ENCODE peak calls at places on chromosomes 5 and 9, in five cellular contexts. M is lung; A is frontal cortex; Z is effector CD4-positive, alpha-beta T cell; N is stimulated activated CD4-positive, alpha-beta T cell treated with anti-CD3 and anti-CD28 coated beads, Interleukin-1b, Interleukin-23, amount 100 ng/mL, for 24 hours. E is an unnamed sample.

GRCh38 chr9:135408676-135409254 is 70.8 kb upstream of the PPP1R26 start:
- DNase-seq in M (no peak), N (no peak), A (no peak), Z (no peak), E (no peak)

GRCh38 chr5:6762697-6763096 is 49.5 kb downstream of the TENT4A start:
- DNase-seq in Z (no peak), A (no peak), N (no peak), M (no peak), E (no peak)

GRCh38 chr9:21326526-21327139 is 8.6 kb downstream of the KLHL9 start:
- DNase-seq in M (no peak), N (no peak), A (no peak), Z (peak), E (no peak)

GRCh38 chr5:100165309-100165708 is 369.9 kb upstream of the FAM174A start:
- DNase-seq in A (no peak), Z (no peak), M (no peak), N (no peak), E (no peak)

GRCh38 chr5:132321109-132321721 is 27.0 kb downstream of the SLC22A4 start:
- DNase-seq in N (no peak), M (no peak), A (no peak), Z (no peak), E (no peak)

GRCh38 chr5:174235226-174235992 is 189.9 kb downstream of the NSG2 start:
- DNase-seq in N (no peak), M (no peak), Z (no peak), A (no peak), E (no peak)

GRCh38 chr9:94853887-94854286 is 127.4 kb downstream of the AOPEP start:
- DNase-seq in A (no peak), N (no peak), M (no peak), Z (no peak), E (no peak)

GRCh38 chr5:83446253-83446947 is 25.1 kb upstream of the VCAN start:
- DNase-seq in A (no peak), N (no peak), M (no peak), Z (no peak), E (no peak)

GRCh38 chr9:118059520-118060278 is 355.5 kb downstream of the TLR4 start:
- DNase-seq in A (no peak), Z (no peak), N (no peak), M (no peak), E (no peak)

GRCh38 chr9:123657099-123657498 is 272.8 kb downstream of the DENND1A start:
- DNase-seq in Z (no peak), M (no peak), A (no peak), N (no peak), E (no peak)

GRCh38 chr5:74767579-74767913 is 497 bp downstream of the NSA2 start:
- DNase-seq in Z (no peak), M (no peak), N (no peak), A (no peak), E (peak)

GRCh38 chr9:79692857-79693571 is 121.2 kb downstream of the TLE4 start:
- DNase-seq in Z (no peak), M (no peak), A (no peak), N (no peak), E (no peak)

GRCh38 chr5:169024426-169024825 is 276.5 kb downstream of the SLIT3 start:
- DNase-seq in N (no peak), A (no peak), Z (no peak), M (no peak), E (no peak)

GRCh38 chr5:127086583-127086982 is 13.3 kb upstream of the C5orf63 start:
- DNase-seq in Z (no peak), M (no peak), N (no peak), A (no peak), E (no peak)

GRCh38 chr9:97575673-97576048 is 57.5 kb downstream of the TSTD2 start:
- DNase-seq in A (no peak), M (no peak), Z (no peak), N (no peak), E (no peak)

GRCh38 chr9:80635065-80635464 is 1054.3 kb downstream of the TLE1 start:
- DNase-seq in M (no peak), Z (no peak), A (no peak), N (no peak), E (no peak)

GRCh38 chr5:24364711-24365110 is 280.1 kb downstream of the CDH10 start:
- DNase-seq in M (no peak), N (no peak), A (no peak), Z (no peak), E (no peak)

GRCh38 chr5:56466136-56466816 is 233.1 kb upstream of the ANKRD55 start:
- DNase-seq in Z (no peak), M (no peak), N (no peak), A (no peak), E (no peak)

GRCh38 chr9:13665418-13666066 is 386.1 kb upstream of the MPDZ start:
- DNase-seq in N (no peak), M (no peak), Z (no peak), A (no peak), E (no peak)

GRCh38 chr9:3125602-3126392 is 281.9 kb upstream of the PUM3 start:
- DNase-seq in M (no peak), Z (no peak), A (no peak), N (no peak), E (no peak)

GRCh38 chr9:104361207-104361606 is 142.9 kb upstream of the OR13F1 start:
- DNase-seq in N (no peak), Z (no peak), A (no peak), M (no peak), E (no peak)

GRCh38 chr9:126494264-126494663 is 119.5 kb upstream of the LMX1B start:
- DNase-seq in Z (no peak), N (no peak), A (no peak), M (no peak), E (no peak)

E was measured in C1 segment of cervical spinal cord.